ENCODE peak calls at places on chromosomes 7 and 10, in nine cellular contexts. D is activated T-helper 1 cell treated with anti-CD3 and anti-CD28 coated beads, Interleukin-2, amount 50 U/mL, for 16 hours; I is NCI-H2081; A is nephron progenitor cell; E is tibial artery; B is GM19239; Z is GM03348; W is erythroblast; G is psoas muscle. J is an unnamed sample.

GRCh38 chr10:92410501-92410900 is 119.5 kb downstream of the MARCHF5 start:
- DNase-seq in D (no peak), I (no peak), A (no peak), E (no peak), B (no peak), Z (no peak), W (no peak), G (no peak), J (no peak)

GRCh38 chr10:48772059-48772458 is 87.4 kb downstream of the WDFY4 start:
- DNase-seq in D (no peak), I (no peak), A (no peak), E (no peak), B (no peak), Z (no peak), W (no peak), G (no peak), J (no peak)

GRCh38 chr7:103856929-103857328 is 132.5 kb downstream of the RELN start:
- DNase-seq in D (no peak), I (peak; percentile 41), A (no peak), E (no peak), B (no peak), Z (no peak), W (no peak), G (no peak), J (no peak)

GRCh38 chr7:110186334-110186733 is 904.6 kb upstream of the LRRN3 start:
- DNase-seq in D (no peak), I (no peak), A (no peak), E (no peak), B (no peak), Z (no peak), W (no peak), G (no peak), J (no peak)

GRCh38 chr10:12667006-12667405 is 317.7 kb downstream of the CAMK1D start:
- DNase-seq in D (no peak), I (no peak), A (no peak), E (no peak), B (no peak), Z (no peak), W (no peak), G (no peak), J (no peak)

GRCh38 chr7:794671-795329 is 37.5 kb upstream of the SUN1 start:
- DNase-seq in D (no peak), I (no peak), A (no peak), E (no peak), B (no peak), Z (no peak), W (no peak), G (peak; percentile 48), J (no peak)

GRCh38 chr10:61064356-61064755 is 120.4 kb upstream of the RHOBTB1 start:
- DNase-seq in D (no peak), I (no peak), A (no peak), E (no peak), B (no peak), Z (no peak), W (no peak), G (no peak), J (no peak)

GRCh38 chr10:28089467-28089866 is 90.6 kb upstream of the ODAD2 start:
- DNase-seq in D (no peak), I (no peak), A (no peak), E (no peak), B (no peak), Z (peak; percentile 38), W (no peak), G (no peak), J (no peak)

GRCh38 chr7:17444673-17445072 is 146.2 kb downstream of the AHR start:
- DNase-seq in D (no peak), I (no peak), A (no peak), E (no peak), B (no peak), Z (peak; percentile 4), W (no peak), G (no peak), J (no peak)

GRCh38 chr7:143227806-143228205 is 6.0 kb downstream of the TAS2R40 start:
- DNase-seq in D (no peak), I (no peak), A (no peak), E (no peak), B (no peak), Z (no peak), W (no peak), G (no peak), J (no peak)

GRCh38 chr10:13922591-13922990 is 335.8 kb downstream of the PRPF18 start:
- DNase-seq in D (no peak), I (no peak), A (no peak), E (no peak), B (no peak), Z (peak; percentile 36), W (no peak), G (no peak), J (no peak)

GRCh38 chr7:150612925-150613324 is 19.3 kb downstream of the GIMAP6 start:
- DNase-seq in D (no peak), I (no peak), A (no peak), E (no peak), B (no peak), Z (no peak), W (no peak), G (no peak), J (no peak)

GRCh38 chr7:24472093-24472492 is 101.2 kb upstream of the PALS2 start:
- DNase-seq in D (no peak), I (no peak), A (no peak), E (no peak), B (no peak), Z (no peak), W (no peak), G (no peak), J (no peak)

GRCh38 chr7:151634643-151635042 is 114.9 kb upstream of the RHEB start:
- DNase-seq in D (no peak), I (no peak), A (no peak), E (no peak), B (no peak), Z (no peak), W (no peak), G (no peak), J (no peak)

GRCh38 chr10:46537309-46537708 is 19.1 kb downstream of the GPRIN2 start:
- DNase-seq in D (no peak), I (no peak), A (no peak), E (peak; percentile 43), B (no peak), Z (no peak), W (no peak), G (no peak), J (no peak)

GRCh38 chr10:133162910-133163856 is 3.2 kb downstream of the KNDC1 start:
- DNase-seq in D (no peak), I (no peak), A (no peak), E (peak; percentile 58), B (no peak), Z (no peak), W (no peak), G (peak; percentile 36), J (no peak)

GRCh38 chr7:100122067-100122466 is 2.6 kb downstream of the CNPY4 start:
- DNase-seq in D (no peak), I (peak; percentile 98), A (no peak), E (no peak), B (no peak), Z (no peak), W (peak; percentile 55), G (no peak), J (no peak)

GRCh38 chr10:3455385-3456334 is 283.1 kb upstream of the PITRM1 start:
- DNase-seq in D (no peak), I (no peak), A (no peak), E (no peak), B (no peak), Z (no peak), W (no peak), G (no peak), J (no peak)

GRCh38 chr7:101265622-101266516 is 21.0 kb upstream of the FIS1 start:
- DNase-seq in D (no peak), I (no peak), A (no peak), E (no peak), B (no peak), Z (no peak), W (no peak), G (no peak), J (no peak)

GRCh38 chr7:67484244-67484751 is 487.7 kb downstream of the TYW1 start:
- DNase-seq in D (no peak), I (peak; percentile 84), A (peak; percentile 76), E (no peak), B (peak; percentile 20), Z (peak; percentile 83), W (peak; percentile 63), G (peak; percentile 55), J (peak; percentile 23)